ENCODE peak calls at places on chromosomes 16 and 17, in eight cellular contexts. One of them, this sample, is unnamed. For H3K9me3, the result is how much of the 10 kb centered on the place peaks cover.

GRCh38 chr16:70746040-70746707 is 54.8 kb downstream of the VAC14 start:
- DNase-seq in neural progenitor cell: no peak
- DNase-seq in iPS DF 6.9: no peak
- DNase-seq in cardiac muscle cell: peak
- DNase-seq in astrocyte: peak
- DNase-seq in transverse colon: peak
- DNase-seq in uterus: peak
- DNase-seq in CD8-positive, alpha-beta memory T cell: no peak
- DNase-seq in this sample: peak

GRCh38 chr17:13031718-13032350 is 14.0 kb upstream of the ELAC2 start:
- DNase-seq in neural progenitor cell: peak
- DNase-seq in iPS DF 6.9: no peak
- DNase-seq in cardiac muscle cell: peak
- DNase-seq in astrocyte: no peak
- DNase-seq in transverse colon: peak
- DNase-seq in uterus: peak
- DNase-seq in CD8-positive, alpha-beta memory T cell: peak
- DNase-seq in this sample: peak

GRCh38 chr16:30418350-30419181 is 11.2 kb downstream of the ZNF771 start:
- DNase-seq in neural progenitor cell: no peak
- DNase-seq in iPS DF 6.9: no peak
- DNase-seq in cardiac muscle cell: no peak
- DNase-seq in astrocyte: no peak
- DNase-seq in transverse colon: peak
- DNase-seq in uterus: no peak
- DNase-seq in CD8-positive, alpha-beta memory T cell: no peak
- DNase-seq in this sample: no peak

GRCh38 chr17:65102788-65103187 is 34.4 kb upstream of the RGS9 start:
- DNase-seq in neural progenitor cell: no peak
- DNase-seq in iPS DF 6.9: no peak
- DNase-seq in cardiac muscle cell: peak
- DNase-seq in astrocyte: peak
- DNase-seq in transverse colon: no peak
- DNase-seq in uterus: no peak
- DNase-seq in CD8-positive, alpha-beta memory T cell: no peak
- DNase-seq in this sample: no peak

GRCh38 chr16:70470927-70471341 is 16.5 kb downstream of the FCSK start:
- DNase-seq in neural progenitor cell: peak
- DNase-seq in iPS DF 6.9: no peak
- DNase-seq in cardiac muscle cell: peak
- DNase-seq in astrocyte: no peak
- DNase-seq in transverse colon: peak
- DNase-seq in uterus: no peak
- DNase-seq in CD8-positive, alpha-beta memory T cell: no peak
- DNase-seq in this sample: no peak

GRCh38 chr17:16989230-16989952 is 17.5 kb upstream of the TNFRSF13B start:
- DNase-seq in neural progenitor cell: no peak
- DNase-seq in iPS DF 6.9: no peak
- DNase-seq in cardiac muscle cell: no peak
- DNase-seq in astrocyte: no peak
- DNase-seq in transverse colon: peak
- DNase-seq in uterus: no peak
- DNase-seq in CD8-positive, alpha-beta memory T cell: no peak
- DNase-seq in this sample: no peak

GRCh38 chr16:10093564-10093963 is 88.7 kb downstream of the GRIN2A start:
- DNase-seq in neural progenitor cell: no peak
- DNase-seq in iPS DF 6.9: no peak
- DNase-seq in cardiac muscle cell: no peak
- DNase-seq in astrocyte: no peak
- DNase-seq in transverse colon: no peak
- DNase-seq in uterus: no peak
- DNase-seq in CD8-positive, alpha-beta memory T cell: no peak
- DNase-seq in this sample: no peak

GRCh38 chr17:68198931-68199836 is 48.7 kb upstream of the AMZ2 start:
- DNase-seq in neural progenitor cell: peak
- DNase-seq in iPS DF 6.9: no peak
- DNase-seq in cardiac muscle cell: no peak
- DNase-seq in astrocyte: no peak
- DNase-seq in transverse colon: no peak
- DNase-seq in uterus: no peak
- DNase-seq in CD8-positive, alpha-beta memory T cell: peak
- DNase-seq in this sample: no peak

GRCh38 chr16:88792668-88793587 is 7.9 kb upstream of the PIEZO1 start:
- DNase-seq in neural progenitor cell: no peak
- DNase-seq in iPS DF 6.9: no peak
- DNase-seq in cardiac muscle cell: no peak
- DNase-seq in astrocyte: no peak
- DNase-seq in transverse colon: no peak
- DNase-seq in uterus: no peak
- DNase-seq in CD8-positive, alpha-beta memory T cell: no peak
- DNase-seq in this sample: no peak

GRCh38 chr16:56424791-56425438 is 430 bp downstream of the AMFR start:
- DNase-seq in neural progenitor cell: no peak
- DNase-seq in iPS DF 6.9: no peak
- DNase-seq in cardiac muscle cell: peak
- DNase-seq in astrocyte: no peak
- DNase-seq in transverse colon: peak
- DNase-seq in uterus: peak
- DNase-seq in CD8-positive, alpha-beta memory T cell: peak
- DNase-seq in this sample: peak

GRCh38 chr17:14019186-14019956 is 49.9 kb upstream of the COX10 start:
- DNase-seq in neural progenitor cell: no peak
- DNase-seq in iPS DF 6.9: no peak
- DNase-seq in cardiac muscle cell: peak
- DNase-seq in astrocyte: peak
- DNase-seq in transverse colon: no peak
- DNase-seq in uterus: no peak
- DNase-seq in CD8-positive, alpha-beta memory T cell: no peak
- DNase-seq in this sample: no peak

GRCh38 chr17:35087731-35088646 is 24.5 kb upstream of the RFFL start:
- DNase-seq in neural progenitor cell: no peak
- DNase-seq in iPS DF 6.9: peak
- DNase-seq in cardiac muscle cell: peak
- DNase-seq in astrocyte: no peak
- DNase-seq in transverse colon: peak
- DNase-seq in uterus: no peak
- DNase-seq in CD8-positive, alpha-beta memory T cell: peak
- DNase-seq in this sample: peak

GRCh38 chr16:69386596-69386995 is 789 bp upstream of the TERF2 start:
- DNase-seq in neural progenitor cell: no peak
- DNase-seq in iPS DF 6.9: no peak
- DNase-seq in cardiac muscle cell: peak
- DNase-seq in astrocyte: peak
- DNase-seq in transverse colon: no peak
- DNase-seq in uterus: no peak
- DNase-seq in CD8-positive, alpha-beta memory T cell: no peak
- DNase-seq in this sample: no peak

GRCh38 chr17:1714980-1715802 is 5.0 kb upstream of the TLCD2 start:
- DNase-seq in neural progenitor cell: peak
- DNase-seq in iPS DF 6.9: no peak
- DNase-seq in cardiac muscle cell: peak
- DNase-seq in astrocyte: peak
- DNase-seq in transverse colon: peak
- DNase-seq in uterus: peak
- DNase-seq in CD8-positive, alpha-beta memory T cell: peak
- DNase-seq in this sample: peak

GRCh38 chr17:15261063-15261817 is 3.9 kb downstream of the PMP22 start:
- DNase-seq in neural progenitor cell: peak
- DNase-seq in iPS DF 6.9: no peak
- DNase-seq in cardiac muscle cell: peak
- DNase-seq in astrocyte: peak
- DNase-seq in transverse colon: peak
- DNase-seq in uterus: peak
- DNase-seq in CD8-positive, alpha-beta memory T cell: no peak
- DNase-seq in this sample: peak

GRCh38 chr17:74631468-74632195 is 8.1 kb upstream of the CD300E start:
- DNase-seq in neural progenitor cell: no peak
- DNase-seq in iPS DF 6.9: no peak
- DNase-seq in cardiac muscle cell: peak
- DNase-seq in astrocyte: no peak
- DNase-seq in transverse colon: no peak
- DNase-seq in uterus: no peak
- DNase-seq in CD8-positive, alpha-beta memory T cell: no peak
- DNase-seq in this sample: no peak

GRCh38 chr16:22188595-22189442 is 17.3 kb upstream of the EEF2K start:
- DNase-seq in neural progenitor cell: peak
- DNase-seq in iPS DF 6.9: no peak
- DNase-seq in cardiac muscle cell: peak
- DNase-seq in astrocyte: peak
- DNase-seq in transverse colon: peak
- DNase-seq in uterus: peak
- DNase-seq in CD8-positive, alpha-beta memory T cell: peak
- DNase-seq in this sample: peak

GRCh38 chr16:22191966-22192260 is 14.2 kb upstream of the EEF2K start:
- DNase-seq in neural progenitor cell: no peak
- DNase-seq in iPS DF 6.9: no peak
- DNase-seq in cardiac muscle cell: no peak
- DNase-seq in astrocyte: no peak
- DNase-seq in transverse colon: peak
- DNase-seq in uterus: no peak
- DNase-seq in CD8-positive, alpha-beta memory T cell: peak
- DNase-seq in this sample: no peak

GRCh38 chr16:22191089-22191965 is 14.8 kb upstream of the EEF2K start:
- DNase-seq in neural progenitor cell: peak
- DNase-seq in iPS DF 6.9: peak
- DNase-seq in cardiac muscle cell: peak
- DNase-seq in astrocyte: peak
- DNase-seq in transverse colon: peak
- DNase-seq in uterus: peak
- DNase-seq in CD8-positive, alpha-beta memory T cell: peak
- DNase-seq in this sample: peak

GRCh38 chr16:22189473-22190168 is 16.5 kb upstream of the EEF2K start:
- DNase-seq in neural progenitor cell: no peak
- DNase-seq in iPS DF 6.9: no peak
- DNase-seq in cardiac muscle cell: peak
- DNase-seq in astrocyte: no peak
- DNase-seq in transverse colon: peak
- DNase-seq in uterus: peak
- DNase-seq in CD8-positive, alpha-beta memory T cell: peak
- DNase-seq in this sample: peak

DNA sequence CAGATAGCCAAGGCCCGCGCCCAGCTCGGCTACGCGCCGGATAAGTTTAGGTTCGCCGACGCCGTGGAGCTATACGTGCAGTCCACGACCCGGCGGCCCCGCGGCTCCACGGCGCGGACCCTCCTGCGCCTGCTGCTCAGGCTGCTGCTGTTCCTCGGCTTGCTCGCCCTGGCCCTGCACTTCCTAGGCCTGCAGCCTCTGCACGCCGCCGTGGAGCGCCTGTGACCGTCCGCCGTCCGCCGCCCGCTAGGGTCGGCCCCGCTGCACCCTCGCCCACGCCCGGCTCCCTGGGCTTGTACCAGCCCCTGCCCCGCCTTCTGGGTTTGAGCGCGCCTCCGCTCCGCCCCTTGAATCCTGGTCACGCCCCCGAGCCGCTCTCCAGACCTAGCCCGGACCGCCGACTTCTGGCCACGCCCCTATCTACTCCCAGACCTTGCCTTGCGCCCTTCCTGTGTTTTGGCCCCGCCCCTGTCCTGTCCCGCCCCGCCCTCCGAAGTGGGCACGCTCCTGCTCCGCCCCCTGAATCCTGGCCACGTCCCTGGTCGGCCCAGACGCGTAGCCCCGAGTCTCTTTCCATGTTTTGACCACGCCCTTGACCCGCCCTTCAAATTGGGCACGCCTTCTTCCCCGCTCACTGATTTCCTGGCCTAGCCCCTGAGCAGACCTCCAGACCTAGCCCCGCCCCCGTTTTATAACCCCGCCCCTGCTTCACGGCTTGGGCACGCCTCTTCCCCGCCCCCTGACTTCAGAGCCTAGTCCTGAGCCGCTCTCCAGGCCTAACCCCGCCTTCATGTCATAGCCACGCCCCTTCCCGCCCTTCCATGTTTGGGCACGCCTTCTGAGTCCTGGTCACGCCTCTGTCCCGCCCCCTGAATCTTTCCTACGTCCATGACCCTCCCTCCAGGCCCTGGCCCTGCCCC is 15.6 kb upstream of the EEF2K start:
- DNase-seq in neural progenitor cell: peak
- DNase-seq in iPS DF 6.9: peak
- DNase-seq in cardiac muscle cell: peak
- DNase-seq in astrocyte: peak
- DNase-seq in transverse colon: peak
- DNase-seq in uterus: peak
- DNase-seq in CD8-positive, alpha-beta memory T cell: peak
- DNase-seq in this sample: peak
- H3K4me3 ChIP-seq in neural progenitor cell: peak
- H3K4me3 ChIP-seq in iPS DF 6.9: peak
- H3K4me3 ChIP-seq in cardiac muscle cell: peak
- H3K4me3 ChIP-seq in astrocyte: peak
- H3K4me3 ChIP-seq in transverse colon: peak
- H3K4me3 ChIP-seq in uterus: peak
- H3K4me3 ChIP-seq in CD8-positive, alpha-beta memory T cell: peak
- H3K4me3 ChIP-seq in this sample: peak

GRCh38 chr16:35557731-35558130 is 2098.3 kb downstream of the TP53TG3F start:
- DNase-seq in neural progenitor cell: no peak
- DNase-seq in iPS DF 6.9: no peak
- DNase-seq in cardiac muscle cell: no peak
- DNase-seq in astrocyte: no peak
- DNase-seq in transverse colon: no peak
- DNase-seq in uterus: no peak
- DNase-seq in CD8-positive, alpha-beta memory T cell: no peak
- DNase-seq in this sample: no peak

DNA sequence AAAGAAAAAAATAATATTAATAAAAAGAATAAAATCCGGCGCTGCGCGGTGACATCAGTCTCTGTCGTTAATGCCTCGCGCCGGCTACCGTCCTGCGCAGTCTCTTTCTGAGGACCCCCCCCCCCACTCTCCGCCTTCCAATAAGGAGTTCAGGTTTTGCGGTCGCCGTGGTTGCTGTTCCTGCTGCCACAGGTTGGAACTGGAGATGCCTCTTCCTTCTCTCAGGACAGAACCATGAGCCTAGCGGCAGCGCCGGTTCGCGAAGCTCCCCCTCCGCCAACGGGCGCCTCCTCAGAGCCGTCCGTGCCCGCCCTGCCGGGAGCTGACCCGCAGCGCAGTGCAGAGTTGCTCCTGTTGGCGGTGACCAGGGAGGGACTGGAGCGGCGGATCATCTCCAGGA is 2093.4 kb downstream of the TP53TG3F start:
- DNase-seq in neural progenitor cell: no peak
- DNase-seq in iPS DF 6.9: no peak
- DNase-seq in cardiac muscle cell: no peak
- DNase-seq in astrocyte: no peak
- DNase-seq in transverse colon: no peak
- DNase-seq in uterus: no peak
- DNase-seq in CD8-positive, alpha-beta memory T cell: no peak
- DNase-seq in this sample: no peak
- H3K9me3 ChIP-seq in neural progenitor cell: half or more
- H3K9me3 ChIP-seq in iPS DF 6.9: under half
- H3K9me3 ChIP-seq in cardiac muscle cell: under half
- H3K9me3 ChIP-seq in astrocyte: under half
- H3K9me3 ChIP-seq in transverse colon: under half
- H3K9me3 ChIP-seq in uterus: under half
- H3K9me3 ChIP-seq in CD8-positive, alpha-beta memory T cell: under half
- H3K9me3 ChIP-seq in this sample: under half

GRCh38 chr17:43562679-43563146 is 16.6 kb upstream of the ETV4 start:
- DNase-seq in neural progenitor cell: peak
- DNase-seq in iPS DF 6.9: no peak
- DNase-seq in cardiac muscle cell: no peak
- DNase-seq in astrocyte: no peak
- DNase-seq in transverse colon: no peak
- DNase-seq in uterus: peak
- DNase-seq in CD8-positive, alpha-beta memory T cell: no peak
- DNase-seq in this sample: no peak
- H3K4me3 ChIP-seq in neural progenitor cell: peak
- H3K4me3 ChIP-seq in iPS DF 6.9: no peak
- H3K4me3 ChIP-seq in cardiac muscle cell: no peak
- H3K4me3 ChIP-seq in astrocyte: no peak
- H3K4me3 ChIP-seq in transverse colon: no peak
- H3K4me3 ChIP-seq in uterus: no peak
- H3K4me3 ChIP-seq in CD8-positive, alpha-beta memory T cell: no peak
- H3K4me3 ChIP-seq in this sample: no peak

GRCh38 chr16:35255186-35255803 is 1795.9 kb downstream of the TP53TG3F start:
- DNase-seq in neural progenitor cell: no peak
- DNase-seq in iPS DF 6.9: no peak
- DNase-seq in cardiac muscle cell: no peak
- DNase-seq in astrocyte: no peak
- DNase-seq in transverse colon: no peak
- DNase-seq in uterus: no peak
- DNase-seq in CD8-positive, alpha-beta memory T cell: no peak
- DNase-seq in this sample: no peak
- H3K9me3 ChIP-seq in neural progenitor cell: under half
- H3K9me3 ChIP-seq in iPS DF 6.9: under half
- H3K9me3 ChIP-seq in cardiac muscle cell: under half
- H3K9me3 ChIP-seq in astrocyte: under half
- H3K9me3 ChIP-seq in transverse colon: under half
- H3K9me3 ChIP-seq in uterus: under half
- H3K9me3 ChIP-seq in CD8-positive, alpha-beta memory T cell: under half
- H3K9me3 ChIP-seq in this sample: under half

This sample was measured in lower lobe of right lung.